ENCODE peak calls at places on chromosomes 4 and X, in five cellular contexts. T is pons, J is GM04504, E is ACHN, H is AG04450. F is an unnamed sample.

GRCh38 chr4:86961605-86962295 is 26.9 kb downstream of the AFF1 start:
- DNase-seq in H (no peak), T (no peak), J (peak), E (peak), F (no peak)

GRCh38 chr4:5204781-5205180 is 153.5 kb downstream of the STK32B start:
- DNase-seq in J (no peak), T (no peak), H (no peak), E (no peak), F (no peak)

GRCh38 chrX:49164589-49165360 is 2.2 kb downstream of the MAGIX start:
- DNase-seq in T (no peak), J (no peak), E (no peak), H (no peak), F (no peak)

GRCh38 chrX:70171636-70172035 is 5.6 kb upstream of the DGAT2L6 start:
- DNase-seq in H (no peak), T (peak), J (no peak), E (no peak), F (no peak)

GRCh38 chr4:8303485-8304281 is 34.1 kb downstream of the HTRA3 start:
- DNase-seq in J (peak), E (peak), T (peak), H (peak), F (no peak)

GRCh38 chr4:167031534-167032156 is 202.6 kb downstream of the SPOCK3 start:
- DNase-seq in T (no peak), J (no peak), H (no peak), E (no peak), F (no peak)

GRCh38 chr4:87896020-87896621 is 63.4 kb downstream of the MEPE start:
- DNase-seq in E (peak), T (peak), H (no peak), J (peak), F (no peak)

GRCh38 chr4:2075171-2075986 is 16.3 kb downstream of the NAT8L start:
- DNase-seq in E (no peak), J (no peak), T (no peak), H (no peak), F (no peak)

GRCh38 chrX:139560221-139560620 is 29.7 kb downstream of the F9 start:
- DNase-seq in H (no peak), E (no peak), J (peak), T (no peak), F (no peak)

F was measured in type B pancreatic cell.